ENCODE peak calls at places on chromosomes 13 and 19, in five cellular contexts. F is H1, P is GM12891, L is K562, Q is HepG2. D is an unnamed sample.

GRCh38 chr13:67390462-67391093 is 160.4 kb upstream of the PCDH9 start:
- DNase-seq in F (no peak), P (no peak), L (no peak), Q (no peak), D (no peak)

GRCh38 chr19:49808762-49809154 is 4.3 kb downstream of the FUZ start:
- DNase-seq in F (peak; percentile 99), P (peak; percentile 89), L (peak; percentile 97), Q (peak; percentile 59), D (peak; percentile 91)

GRCh38 chr19:3691726-3692125 is 8.5 kb downstream of the PIP5K1C start:
- DNase-seq in F (no peak), P (no peak), L (no peak), Q (no peak), D (no peak)

GRCh38 chr19:35937345-35938281 is 1.4 kb downstream of the LRFN3 start:
- DNase-seq in F (no peak), P (no peak), L (no peak), Q (no peak), D (no peak)

GRCh38 chr13:65236841-65237418 is 1993.2 kb downstream of the PCDH9 start:
- DNase-seq in F (peak; percentile 48), P (no peak), L (no peak), Q (no peak), D (no peak)

GRCh38 chr13:50422181-50423148 is 407.2 kb downstream of the KCNRG start:
- DNase-seq in F (no peak), P (no peak), L (peak; percentile 22), Q (no peak), D (no peak)

GRCh38 chr13:114076329-114076761 is 56.1 kb downstream of the RASA3 start:
- DNase-seq in F (no peak), P (no peak), L (no peak), Q (no peak), D (no peak)

GRCh38 chr19:55146648-55147218 is 2.3 kb downstream of the TNNT1 start:
- DNase-seq in F (peak; percentile 88), P (no peak), L (peak; percentile 88), Q (peak; percentile 25), D (no peak)

GRCh38 chr19:38691938-38692457 is 44.5 kb downstream of the ACTN4 start:
- DNase-seq in F (no peak), P (no peak), L (no peak), Q (no peak), D (no peak)

GRCh38 chr19:7681336-7682174 is 922 bp downstream of the TRAPPC5 start:
- DNase-seq in F (peak; percentile 82), P (peak; percentile 80), L (peak; percentile 70), Q (peak; percentile 77), D (peak; percentile 77)

GRCh38 chr19:34676697-34677385 is at the start of gene SCGB2B2:
- DNase-seq in F (no peak), P (peak; percentile 41), L (no peak), Q (no peak), D (peak; percentile 36)

GRCh38 chr13:97448503-97449251 is 14.7 kb downstream of the RAP2A start:
- DNase-seq in F (no peak), P (no peak), L (no peak), Q (no peak), D (no peak)

GRCh38 chr13:33185853-33186252 is 99.7 kb downstream of the STARD13 start:
- DNase-seq in F (no peak), P (no peak), L (no peak), Q (no peak), D (no peak)

GRCh38 chr13:33191425-33192221 is 93.9 kb downstream of the STARD13 start:
- DNase-seq in F (no peak), P (no peak), L (no peak), Q (no peak), D (no peak)

GRCh38 chr13:33188093-33188882 is 97.3 kb downstream of the STARD13 start:
- DNase-seq in F (no peak), P (no peak), L (no peak), Q (no peak), D (no peak)

GRCh38 chr13:33186851-33187250 is 98.7 kb downstream of the STARD13 start:
- DNase-seq in F (no peak), P (no peak), L (no peak), Q (no peak), D (no peak)

GRCh38 chr13:33189470-33189869 is 96.1 kb downstream of the STARD13 start:
- DNase-seq in F (no peak), P (no peak), L (no peak), Q (no peak), D (no peak)
- TF ChIP-seq POLR2AphosphoS5 in F (no peak), P (no peak), L (no peak), Q (no peak), D (no peak)

GRCh38 chr13:99164226-99164625 is 36.4 kb upstream of the UBAC2 start:
- DNase-seq in F (no peak), P (no peak), L (no peak), Q (no peak), D (no peak)

GRCh38 chr13:99161512-99161911 is 39.1 kb upstream of the UBAC2 start:
- DNase-seq in F (no peak), P (no peak), L (no peak), Q (no peak), D (no peak)

GRCh38 chr13:99162543-99162942 is 38.1 kb upstream of the UBAC2 start:
- DNase-seq in F (no peak), P (no peak), L (no peak), Q (no peak), D (no peak)

GRCh38 chr13:99162962-99163361 is 37.7 kb upstream of the UBAC2 start:
- DNase-seq in F (no peak), P (no peak), L (no peak), Q (no peak), D (no peak)

GRCh38 chr13:99165753-99166587 is 34.7 kb upstream of the UBAC2 start:
- DNase-seq in F (no peak), P (no peak), L (no peak), Q (no peak), D (no peak)
- TF ChIP-seq POLR2A in F (no peak), P (no peak), L (no peak), Q (no peak), D (no peak)

DNA sequence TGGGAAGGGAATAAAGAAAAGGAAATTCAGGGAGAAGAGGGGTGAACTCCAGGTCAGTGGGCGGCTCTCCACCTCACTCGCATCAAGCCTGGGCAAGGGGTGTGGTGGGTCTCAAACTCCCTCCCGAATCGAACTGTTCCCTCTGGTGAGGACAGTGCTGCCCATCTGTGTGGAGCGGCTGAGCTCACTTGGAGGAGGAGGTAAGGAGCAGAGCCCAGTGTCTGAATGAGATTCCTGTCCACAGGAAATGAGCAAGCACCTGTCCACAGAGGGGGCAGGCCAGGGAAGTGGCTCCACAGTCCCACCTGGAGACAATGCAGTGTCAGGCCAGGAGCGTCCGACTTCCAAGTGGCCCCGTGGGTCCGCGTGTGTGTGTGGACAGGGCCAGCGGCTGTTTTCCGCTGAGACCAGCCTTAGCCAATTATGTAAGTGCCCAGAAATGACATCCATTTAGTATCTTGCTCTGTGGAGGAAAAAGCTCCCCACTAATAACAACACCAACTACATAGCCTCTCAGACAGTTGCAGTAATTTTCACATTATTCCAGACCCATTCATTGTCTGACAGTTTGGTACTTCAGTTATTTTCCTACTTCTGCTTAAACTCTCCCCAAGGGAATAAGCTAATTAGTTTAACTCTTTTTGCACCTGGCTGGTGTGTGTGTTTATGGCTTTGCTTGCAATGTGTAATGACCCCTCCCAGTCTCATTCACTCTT is 114.5 kb downstream of the SOX1 start:
- DNase-seq in F (no peak), P (no peak), L (no peak), Q (no peak), D (no peak)
- TF ChIP-seq TAF1 in F (no peak), P (no peak), L (no peak), Q (no peak), D (no peak)

GRCh38 chr19:40415799-40416198 is 2.6 kb upstream of the PRX start:
- DNase-seq in F (no peak), P (no peak), L (no peak), Q (no peak), D (no peak)

GRCh38 chr19:40419066-40419612 is 6.0 kb upstream of the PRX start:
- DNase-seq in F (no peak), P (no peak), L (no peak), Q (no peak), D (no peak)

GRCh38 chr19:40418040-40418439 is 4.9 kb upstream of the PRX start:
- DNase-seq in F (no peak), P (no peak), L (no peak), Q (no peak), D (no peak)

GRCh38 chr19:40417714-40417996 is 4.5 kb upstream of the PRX start:
- DNase-seq in F (no peak), P (no peak), L (no peak), Q (no peak), D (no peak)

DNA sequence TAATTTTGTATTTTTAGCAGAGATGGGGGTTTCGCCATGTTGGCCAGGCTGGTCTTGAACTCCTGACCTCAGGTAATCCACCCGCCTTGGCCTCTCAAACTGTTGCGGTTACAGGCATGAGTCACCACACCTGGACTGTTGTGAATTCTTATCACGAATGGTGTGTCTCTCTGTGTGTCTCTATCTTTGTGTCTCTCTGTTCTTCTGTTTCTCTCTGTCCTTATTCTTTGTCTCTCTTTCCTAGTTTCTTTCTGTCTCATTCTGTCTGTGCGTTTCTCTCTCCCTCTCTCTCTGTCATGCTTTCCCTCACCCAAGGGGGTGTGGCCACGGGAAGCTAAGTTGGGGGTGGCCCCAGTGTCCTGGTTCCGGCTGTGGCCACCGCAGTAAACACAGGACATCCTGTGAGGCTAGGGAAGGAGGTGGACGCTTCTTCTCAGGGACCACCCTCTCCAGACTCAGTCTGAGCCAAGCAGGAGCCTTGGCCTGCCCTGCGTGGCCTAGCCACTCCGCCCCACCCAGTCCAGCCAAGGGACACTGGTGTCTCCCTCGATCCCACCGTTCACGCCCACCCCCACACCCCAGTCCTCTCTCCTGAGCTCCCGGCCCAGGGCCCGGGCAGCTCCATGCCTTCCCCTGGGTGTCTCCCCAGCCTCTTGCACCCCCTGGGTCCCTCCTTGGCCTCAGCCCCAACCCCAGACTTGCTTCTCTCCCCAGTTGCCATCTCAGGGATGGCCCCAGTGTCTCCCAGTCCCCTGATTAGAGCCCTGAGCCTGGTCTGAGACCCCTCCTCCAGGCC is 3.9 kb upstream of the PRX start:
- DNase-seq in F (no peak), P (no peak), L (peak; percentile 66), Q (peak; percentile 51), D (no peak)
- TF ChIP-seq POLR2AphosphoS5 in F (no peak), P (no peak), L (peak; percentile 31), Q (peak; percentile 27), D (no peak)

DNA sequence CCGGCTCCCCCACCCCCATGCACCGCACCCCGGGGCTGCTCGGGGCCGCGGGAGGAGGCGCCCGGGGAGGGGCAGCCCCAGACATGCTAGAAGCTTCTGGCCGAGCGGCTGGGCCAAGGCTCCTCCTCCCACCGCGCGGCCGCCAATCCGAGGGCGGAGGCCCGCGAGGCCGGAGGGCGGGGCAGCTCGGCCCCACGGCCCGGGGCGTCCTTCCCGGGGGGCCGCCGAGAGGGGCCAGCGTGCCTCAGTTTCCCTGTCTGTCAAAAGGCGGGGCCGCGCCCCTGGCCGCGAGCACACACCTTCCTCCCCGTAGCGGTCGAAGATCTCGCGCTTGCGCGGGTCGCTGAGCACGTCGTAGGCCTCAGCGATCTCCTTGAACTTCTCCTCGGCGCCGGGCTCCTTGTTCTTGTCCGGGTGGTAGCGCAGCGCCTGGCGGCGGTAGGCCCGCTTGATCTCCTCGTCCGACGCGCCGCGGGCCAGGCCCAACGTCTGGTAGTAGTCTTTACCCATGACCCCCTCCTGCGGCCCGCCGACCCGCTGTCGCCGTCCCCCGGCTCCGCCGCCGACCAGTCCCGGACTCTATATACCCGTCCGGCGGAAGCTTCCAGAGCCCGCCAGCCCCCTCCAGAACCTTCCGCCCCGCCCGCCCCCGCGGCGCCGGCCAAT is at the start of gene DNAJB1:
- DNase-seq in F (peak; percentile 80), P (peak; percentile 92), L (peak; percentile 89), Q (peak; percentile 38), D (peak; percentile 95)
- TF ChIP-seq POLR2A in F (peak; percentile 94), P (peak; percentile 94), L (peak; percentile 98), Q (peak; percentile 94), D (peak; percentile 96)

GRCh38 chr13:52454459-52454824 is 836 bp upstream of the CKAP2 start:
- DNase-seq in F (no peak), P (no peak), L (no peak), Q (no peak), D (peak; percentile 12)
- TF ChIP-seq TAF1 in F (no peak), P (no peak), L (no peak), Q (no peak), D (no peak)